ENCODE peak calls at places on chromosome X, in six cellular contexts. Y is mesendoderm, Q is mesenchymal stem cell, B is H1, S is IMR-90, P is neuronal stem cell. V is an unnamed sample.
A peak's percentile ranks its signal among the peaks of the same experiment; 100 is the strongest.

GRCh38 chrX:67612231-67612630 is 68.4 kb downstream of the AR start:
- DNase-seq in Y (peak; percentile 20), Q (peak; percentile 49), B (no peak), S (peak; percentile 32), P (no peak), V (no peak)

GRCh38 chrX:50920132-50920531 is 9.6 kb downstream of the BMP15 start:
- DNase-seq in Y (peak; percentile 14), Q (peak; percentile 26), B (no peak), S (peak; percentile 18), P (peak; percentile 0), V (no peak)

GRCh38 chrX:134406977-134407376 is 53.0 kb upstream of the HPRT1 start:
- DNase-seq in Y (no peak), Q (no peak), B (no peak), S (no peak), P (no peak), V (no peak)

GRCh38 chrX:140092121-140092520 is 126.8 kb upstream of the CXorf66 start:
- DNase-seq in Y (no peak), Q (no peak), B (no peak), S (no peak), P (no peak), V (peak; percentile 29)

GRCh38 chrX:148500428-148501120 is at the start of gene AFF2:
- DNase-seq in Y (peak; percentile 38), Q (peak; percentile 30), B (peak; percentile 58), S (no peak), P (peak; percentile 37), V (peak; percentile 26)

GRCh38 chrX:110992611-110993010 is 103.4 kb upstream of the PAK3 start:
- DNase-seq in Y (peak; percentile 57), Q (peak; percentile 8), B (no peak), S (peak; percentile 13), P (peak; percentile 3), V (peak; percentile 67)

GRCh38 chrX:15645266-15645665 is 19.3 kb downstream of the CLTRN start:
- DNase-seq in Y (peak; percentile 33), Q (no peak), B (no peak), S (no peak), P (no peak), V (no peak)

GRCh38 chrX:134603806-134604700 is 54.2 kb downstream of the PLAC1 start:
- DNase-seq in Y (peak; percentile 78), Q (peak; percentile 60), B (no peak), S (peak; percentile 90), P (no peak), V (no peak)

GRCh38 chrX:93695981-93696380 is 22.0 kb downstream of the FAM133A start:
- DNase-seq in Y (no peak), Q (no peak), B (no peak), S (no peak), P (no peak), V (no peak)

GRCh38 chrX:153934473-153935325 is at the start of gene NAA10:
- DNase-seq in Y (peak; percentile 73), Q (peak; percentile 67), B (peak; percentile 63), S (peak; percentile 63), P (peak; percentile 50), V (peak; percentile 69)

GRCh38 chrX:28718450-28718849 is 131.2 kb downstream of the IL1RAPL1 start:
- DNase-seq in Y (no peak), Q (no peak), B (no peak), S (no peak), P (no peak), V (no peak)

GRCh38 chrX:1500701-1501624 is 36.0 kb downstream of the P2RY8 start:
- DNase-seq in Y (no peak), Q (no peak), B (peak; percentile 37), S (no peak), P (no peak), V (no peak)

GRCh38 chrX:68676340-68676739 is 28.9 kb downstream of the STARD8 start:
- DNase-seq in Y (no peak), Q (no peak), B (no peak), S (no peak), P (no peak), V (no peak)

GRCh38 chrX:56800801-56801200 is 71.8 kb downstream of the NBDY start:
- DNase-seq in Y (peak; percentile 89), Q (no peak), B (no peak), S (no peak), P (no peak), V (peak; percentile 53)

GRCh38 chrX:572490-573124 is 58.0 kb upstream of the SHOX start:
- DNase-seq in Y (no peak), Q (no peak), B (peak; percentile 42), S (no peak), P (no peak), V (no peak)

GRCh38 chrX:154327026-154327820 is 31.6 kb downstream of the TKTL1 start:
- DNase-seq in Y (no peak), Q (no peak), B (no peak), S (no peak), P (no peak), V (no peak)

GRCh38 chrX:8204169-8204935 is 33.3 kb upstream of the VCX2 start:
- DNase-seq in Y (peak; percentile 32), Q (no peak), B (no peak), S (no peak), P (no peak), V (no peak)

GRCh38 chrX:137305404-137305803 is 260.5 kb upstream of the ZIC3 start:
- DNase-seq in Y (no peak), Q (no peak), B (no peak), S (no peak), P (no peak), V (no peak)

GRCh38 chrX:71111141-71111843 is at the start of gene IL2RG:
- DNase-seq in Y (no peak), Q (no peak), B (no peak), S (no peak), P (no peak), V (no peak)

GRCh38 chrX:131762802-131763234 is 218.9 kb downstream of the OR13H1 start:
- DNase-seq in Y (peak; percentile 31), Q (no peak), B (no peak), S (peak; percentile 77), P (no peak), V (no peak)

GRCh38 chrX:106707771-106708454 is 18.6 kb upstream of the RNF128 start:
- DNase-seq in Y (peak; percentile 63), Q (peak; percentile 77), B (no peak), S (peak; percentile 94), P (no peak), V (no peak)

GRCh38 chrX:115595049-115595448 is 34.1 kb downstream of the PLS3 start:
- DNase-seq in Y (no peak), Q (no peak), B (no peak), S (no peak), P (no peak), V (no peak)
- H3K4me1 ChIP-seq in Y (no peaks in the 10 kb centered on the region), Q (no peaks in the 10 kb centered on the region), B (no peaks in the 10 kb centered on the region), S (peaks cover 9% of the 10 kb centered on the region), P (no peaks in the 10 kb centered on the region), V (peaks cover 2% of the 10 kb centered on the region)

DNA sequence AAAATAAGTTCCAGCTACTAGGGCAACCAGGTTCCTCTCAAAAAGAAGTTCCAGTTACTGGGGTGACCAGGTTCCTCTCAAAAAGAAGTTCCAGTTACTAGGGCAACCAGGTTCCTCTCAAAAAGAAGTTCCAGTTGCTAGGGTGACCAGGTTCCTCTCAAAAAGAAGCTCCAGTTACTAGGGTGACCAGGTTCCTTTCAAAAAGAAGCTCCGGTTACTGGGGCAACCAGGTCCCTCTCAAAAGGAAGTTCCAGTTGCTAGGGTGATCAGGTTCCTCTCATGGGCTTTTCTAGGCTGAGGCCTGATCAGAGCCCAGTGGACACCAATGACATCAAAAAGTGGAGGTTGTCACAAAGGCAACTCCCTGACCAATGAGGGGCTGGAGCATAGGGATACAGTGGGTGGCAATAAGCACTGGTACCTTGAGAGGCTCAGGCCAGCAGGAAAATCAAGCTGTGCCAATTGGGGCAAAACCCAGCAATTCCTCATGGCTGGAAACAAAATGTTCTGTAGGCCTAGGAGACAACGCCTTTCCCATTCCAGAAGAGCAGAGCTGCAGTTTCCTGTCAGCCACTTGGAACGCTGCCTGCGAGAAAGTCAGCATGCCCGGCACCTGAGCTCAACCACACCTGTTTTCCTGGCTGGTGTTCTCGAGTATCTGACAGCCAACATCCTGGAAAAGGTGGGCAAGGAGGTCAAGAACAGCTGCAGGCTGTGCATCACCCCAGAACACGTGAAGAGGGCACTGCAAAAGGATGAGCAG is 12.3 kb upstream of the SYTL5 start:
- DNase-seq in Y (peak; percentile 96), Q (no peak), B (no peak), S (no peak), P (peak; percentile 47), V (peak; percentile 77)
- H2BK15ac ChIP-seq in Y (no peak overlapping the region), Q (no peak overlapping the region), B (no peak overlapping the region), S (no peak overlapping the region), P (no peak overlapping the region), V (no peak overlapping the region)

DNA sequence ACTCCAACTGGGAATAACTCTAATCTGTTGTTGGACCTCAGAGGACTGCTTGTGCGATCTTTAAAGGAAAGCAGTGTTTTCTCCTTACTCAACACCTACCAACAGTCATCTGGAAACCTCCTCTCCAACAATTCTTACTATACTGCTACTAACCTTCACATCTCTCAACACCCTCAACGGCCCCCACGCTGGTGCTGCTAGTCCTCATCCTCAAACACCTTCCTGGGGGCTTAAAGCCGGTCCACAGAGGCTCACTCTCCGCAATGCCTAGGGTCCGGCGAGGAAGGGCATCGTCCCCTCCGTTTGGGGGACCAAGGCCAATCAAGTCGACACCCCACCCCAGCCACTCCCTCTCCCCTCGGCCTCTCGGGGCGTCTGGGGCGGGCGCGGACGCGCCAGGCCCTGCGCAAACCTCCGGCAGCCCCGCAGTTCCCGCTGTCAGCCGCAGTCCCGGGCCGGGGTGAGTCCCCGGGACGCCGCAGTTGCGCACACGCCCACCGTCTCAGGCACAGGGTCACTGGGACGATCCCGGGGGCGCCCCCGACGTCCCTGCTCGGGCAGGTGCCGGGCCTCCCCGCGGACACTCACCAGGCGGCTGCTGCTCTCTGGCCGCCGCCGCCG is 418 bp downstream of the TAB3 start:
- DNase-seq in Y (no peak), Q (peak; percentile 21), B (peak; percentile 42), S (no peak), P (no peak), V (no peak)
- H2BK5ac ChIP-seq in Y (no peak overlapping the region), Q (no peak overlapping the region), B (no peak overlapping the region), S (no peak overlapping the region), P (no peak overlapping the region), V (no peak overlapping the region)

GRCh38 chrX:24148118-24148517 is 1.4 kb upstream of the ZFX start:
- DNase-seq in Y (no peak), Q (no peak), B (no peak), S (peak; percentile 11), P (no peak), V (no peak)
- H3K4me1 ChIP-seq in Y (no peaks in the 10 kb centered on the region), Q (peaks cover under 1% of the 10 kb centered on the region), B (no peaks in the 10 kb centered on the region), S (peaks cover 9% of the 10 kb centered on the region), P (no peaks in the 10 kb centered on the region), V (peaks cover 4% of the 10 kb centered on the region)

GRCh38 chrX:10381218-10381617 is 224.4 kb downstream of the CLCN4 start:
- DNase-seq in Y (no peak), Q (no peak), B (no peak), S (no peak), P (no peak), V (no peak)

GRCh38 chrX:10379848-10380247 is 223.1 kb downstream of the CLCN4 start:
- DNase-seq in Y (no peak), Q (peak; percentile 11), B (no peak), S (no peak), P (no peak), V (no peak)

GRCh38 chrX:10377427-10377826 is 220.7 kb downstream of the CLCN4 start:
- DNase-seq in Y (no peak), Q (no peak), B (no peak), S (no peak), P (no peak), V (no peak)
- H2BK15ac ChIP-seq in Y (no peak overlapping the region), Q (no peak overlapping the region), B (no peak overlapping the region), S (no peak overlapping the region), P (no peak overlapping the region), V (no peak overlapping the region)